ENCODE peak calls at places on chromosome 20, in four cellular contexts. N, K, G and L are unnamed samples.

GRCh38 chr20:1327241-1327653 is 1.7 kb downstream of the SDCBP2 start:
- DNase-seq in N (no peak), K (no peak), G (peak), L (peak)

GRCh38 chr20:36097331-36097730 is 57.2 kb upstream of the EPB41L1 start:
- DNase-seq in N (no peak), K (no peak), G (no peak), L (peak)

GRCh38 chr20:52446421-52447231 is 255.0 kb upstream of the ZFP64 start:
- DNase-seq in N (no peak), K (no peak), G (no peak), L (peak)

GRCh38 chr20:33275215-33275614 is 7.8 kb upstream of the BPIFB1 start:
- DNase-seq in N (no peak), K (no peak), G (no peak), L (no peak)

GRCh38 chr20:33079267-33079666 is at the start of gene BPIFB4:
- DNase-seq in N (no peak), K (no peak), G (no peak), L (peak)

GRCh38 chr20:31677553-31678260 is 40.0 kb downstream of the COX4I2 start:
- DNase-seq in N (no peak), K (no peak), G (no peak), L (no peak)

GRCh38 chr20:46657618-46658017 is 6.4 kb upstream of the SLC13A3 start:
- DNase-seq in N (no peak), K (no peak), G (no peak), L (no peak)

GRCh38 chr20:32751309-32752020 is 8.2 kb upstream of the COMMD7 start:
- DNase-seq in N (no peak), K (no peak), G (no peak), L (no peak)

GRCh38 chr20:35387334-35387733 is 24.4 kb downstream of the UQCC1 start:
- DNase-seq in N (no peak), K (no peak), G (no peak), L (peak)

GRCh38 chr20:46552460-46553420 is 2.3 kb upstream of the OCSTAMP start:
- DNase-seq in N (no peak), K (no peak), G (no peak), L (no peak)

GRCh38 chr20:32626859-32627636 is 41.9 kb upstream of the NOL4L start:
- DNase-seq in N (no peak), K (no peak), G (no peak), L (no peak)

GRCh38 chr20:41037172-41037571 is 8.6 kb downstream of the TOP1 start:
- DNase-seq in N (no peak), K (no peak), G (no peak), L (no peak)

GRCh38 chr20:21189761-21190523 is 64.1 kb downstream of the KIZ start:
- DNase-seq in N (peak), K (no peak), G (no peak), L (no peak)

GRCh38 chr20:50442526-50442925 is 67.7 kb upstream of the PTPN1 start:
- DNase-seq in N (no peak), K (no peak), G (no peak), L (no peak)

GRCh38 chr20:62533591-62534495 is 58.0 kb upstream of the GATA5 start:
- DNase-seq in N (no peak), K (no peak), G (no peak), L (no peak)

GRCh38 chr20:57060407-57061057 is 205.9 kb downstream of the BMP7 start:
- DNase-seq in N (no peak), K (no peak), G (no peak), L (no peak)

GRCh38 chr20:20765696-20766095 is 53.3 kb upstream of the RALGAPA2 start:
- DNase-seq in N (no peak), K (no peak), G (no peak), L (no peak)

GRCh38 chr20:38995536-38996044 is 33.4 kb downstream of the DHX35 start:
- DNase-seq in N (no peak), K (no peak), G (no peak), L (no peak)

GRCh38 chr20:48275737-48276342 is 490.6 kb upstream of the SULF2 start:
- DNase-seq in N (peak), K (no peak), G (no peak), L (no peak)

GRCh38 chr20:50305636-50306477 is 115.2 kb downstream of the CEBPB start:
- DNase-seq in N (no peak), K (no peak), G (no peak), L (no peak)

GRCh38 chr20:40664891-40665290 is 24.1 kb downstream of the MAFB start:
- DNase-seq in N (no peak), K (no peak), G (no peak), L (no peak)

GRCh38 chr20:62704341-62704948 is 4.2 kb upstream of the NTSR1 start:
- DNase-seq in N (no peak), K (peak), G (peak), L (peak)

GRCh38 chr20:23152308-23152892 is 66.3 kb upstream of the CD93 start:
- DNase-seq in N (no peak), K (no peak), G (peak), L (peak)

GRCh38 chr20:5377484-5377883 is 60.7 kb upstream of the PROKR2 start:
- DNase-seq in N (no peak), K (no peak), G (no peak), L (no peak)

GRCh38 chr20:17612287-17612974 is 42.6 kb downstream of the DSTN start:
- DNase-seq in N (no peak), K (no peak), G (no peak), L (peak)

GRCh38 chr20:21575167-21575566 is 61.3 kb upstream of the NKX2-2 start:
- DNase-seq in N (no peak), K (no peak), G (no peak), L (no peak)

GRCh38 chr20:48556956-48557355 is 270.8 kb downstream of the PREX1 start:
- DNase-seq in N (peak), K (no peak), G (no peak), L (no peak)

GRCh38 chr20:47764154-47764734 is 21.0 kb downstream of the SULF2 start:
- DNase-seq in N (no peak), K (no peak), G (no peak), L (no peak)

GRCh38 chr20:50930139-50931047 is 844 bp downstream of the ADNP start:
- DNase-seq in N (peak), K (no peak), G (peak), L (no peak)

GRCh38 chr20:23125625-23126191 is 39.6 kb upstream of the CD93 start:
- DNase-seq in N (no peak), K (no peak), G (peak), L (peak)

GRCh38 chr20:6769953-6770831 is 2.7 kb downstream of the BMP2 start:
- DNase-seq in N (peak), K (no peak), G (peak), L (peak)

GRCh38 chr20:41183391-41183790 is 46.0 kb downstream of the PLCG1 start:
- DNase-seq in N (no peak), K (no peak), G (no peak), L (no peak)

GRCh38 chr20:37755665-37756064 is 61.8 kb downstream of the CTNNBL1 start:
- DNase-seq in N (peak), K (no peak), G (no peak), L (no peak)

GRCh38 chr20:31821427-31821826 is 2.3 kb downstream of the MYLK2 start:
- DNase-seq in N (no peak), K (no peak), G (no peak), L (no peak)

GRCh38 chr20:21453676-21454075 is 56.4 kb upstream of the NKX2-4 start:
- DNase-seq in N (no peak), K (no peak), G (no peak), L (no peak)

GRCh38 chr20:4546786-4547185 is 174.9 kb upstream of the PRND start:
- DNase-seq in N (no peak), K (peak), G (no peak), L (peak)

GRCh38 chr20:63857751-63858392 is 3.4 kb upstream of the ABHD16B start:
- DNase-seq in N (no peak), K (no peak), G (peak), L (peak)
- H3K4me3 ChIP-seq in N (no peak), K (no peak), G (no peak), L (no peak)

GRCh38 chr20:45368221-45368980 is 5.4 kb downstream of the SYS1 start:
- DNase-seq in N (no peak), K (no peak), G (no peak), L (no peak)
- TF ChIP-seq CTCF in N (no peak), K (no peak), G (no peak), L (no peak)

DNA sequence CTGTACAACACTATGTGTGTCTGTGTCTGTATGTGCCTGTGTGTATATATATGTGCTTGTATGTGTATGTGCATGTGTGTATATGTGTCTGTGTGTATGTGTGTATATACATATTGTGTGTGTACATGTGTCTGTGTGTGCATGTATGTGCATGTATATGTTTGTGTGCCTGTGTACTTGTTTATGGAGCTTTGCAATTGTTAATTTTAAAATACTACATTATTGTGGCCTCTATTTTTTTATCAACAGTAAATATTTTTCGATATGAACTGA is 105.7 kb upstream of the CST7 start:
- DNase-seq in N (no peak), K (no peak), G (no peak), L (no peak)
- H3K4me3 ChIP-seq in N (no peak), K (no peak), G (no peak), L (no peak)

GRCh38 chr20:44154521-44155001 is 32.4 kb downstream of the JPH2 start:
- DNase-seq in N (peak), K (no peak), G (no peak), L (no peak)

GRCh38 chr20:44157061-44157460 is 29.9 kb downstream of the JPH2 start:
- DNase-seq in N (no peak), K (no peak), G (no peak), L (no peak)

GRCh38 chr20:44159125-44159524 is 27.9 kb downstream of the JPH2 start:
- DNase-seq in N (no peak), K (no peak), G (no peak), L (no peak)

GRCh38 chr20:44151621-44152416 is 35.2 kb downstream of the JPH2 start:
- DNase-seq in N (no peak), K (peak), G (peak), L (no peak)

GRCh38 chr20:44153636-44154043 is 33.3 kb downstream of the JPH2 start:
- DNase-seq in N (no peak), K (no peak), G (no peak), L (peak)
- TF ChIP-seq CTCF in N (no peak), K (no peak), G (no peak), L (no peak)

DNA sequence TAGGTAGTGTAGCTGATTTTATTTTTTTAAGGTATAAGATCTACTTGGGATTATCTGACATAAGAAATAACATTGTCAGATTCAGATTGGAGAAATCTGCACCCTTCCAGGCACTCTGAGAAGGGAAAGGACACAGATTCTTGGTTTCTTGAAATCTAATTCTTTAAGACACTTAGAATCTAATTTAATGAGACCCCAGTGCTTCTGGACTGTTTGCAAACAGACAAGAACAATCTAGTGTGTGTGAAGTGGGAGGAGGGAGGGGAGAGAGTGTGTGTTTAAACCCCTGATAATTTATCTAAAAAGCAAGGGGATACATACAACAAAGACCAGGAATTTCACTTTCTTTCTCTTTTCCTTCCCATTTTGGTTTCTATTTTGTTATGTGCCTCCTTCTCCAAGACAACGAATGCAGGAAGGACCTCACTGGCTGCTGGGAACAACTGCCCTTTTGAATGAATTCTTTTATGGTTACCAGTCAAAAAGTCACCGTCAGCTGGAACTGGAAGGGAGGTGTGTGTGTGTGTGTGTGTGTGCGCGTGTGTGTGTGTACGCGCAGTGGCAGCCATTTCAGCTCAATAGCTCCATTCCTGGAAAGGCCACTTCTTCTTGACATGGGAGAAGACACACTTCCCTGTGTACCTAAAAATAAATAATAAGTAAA is 129.4 kb downstream of the BCAS1 start:
- DNase-seq in N (peak), K (no peak), G (no peak), L (peak)
- H3K4me3 ChIP-seq in N (peak), K (no peak), G (no peak), L (no peak)

DNA sequence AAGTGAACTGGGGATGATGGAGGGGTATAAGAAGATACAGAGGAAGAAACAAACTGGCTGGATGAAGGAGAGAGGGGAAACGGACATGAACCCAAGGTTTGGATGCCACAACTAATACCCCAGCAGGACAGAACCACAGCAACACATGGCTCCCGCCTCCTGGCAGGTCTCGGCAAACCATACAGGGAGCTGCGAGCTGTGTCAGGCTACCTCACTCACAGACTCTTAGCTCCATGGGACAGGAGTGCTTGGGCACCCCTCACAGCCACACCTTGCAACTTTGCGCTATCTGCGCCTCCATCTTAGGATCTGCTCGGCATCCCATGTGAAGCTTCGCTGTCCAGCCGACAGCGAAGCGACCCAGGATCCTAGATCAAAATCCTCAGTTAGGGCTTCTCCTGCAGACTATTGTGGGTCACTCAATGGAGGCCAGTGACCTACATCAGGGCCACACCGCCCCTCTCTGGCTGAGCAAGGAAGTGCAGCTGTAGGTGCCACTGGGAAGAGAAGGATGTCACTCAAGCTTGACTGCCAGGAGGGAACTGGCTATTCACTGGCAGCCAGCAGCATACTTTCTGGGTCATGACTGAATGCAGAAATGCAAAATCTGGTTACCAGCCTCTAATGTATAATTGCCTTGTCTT is 174.4 kb upstream of the RIN2 start:
- DNase-seq in N (peak), K (peak), G (peak), L (peak)
- TF ChIP-seq CTCF in N (peak), K (peak), G (peak), L (peak)